ENCODE peak calls at places on chromosome 7, in five cellular contexts. One of them, this sample, is unnamed.
A peak's percentile ranks its signal among the peaks of the same experiment; 100 is the strongest.

GRCh38 chr7:149310113-149310836 is 48.3 kb downstream of the ZNF783 start:
- DNase-seq in SK-N-SH: peak; percentile 69
- DNase-seq in H1: no peak
- DNase-seq in HCT116: peak; percentile 91
- DNase-seq in K562: peak; percentile 75
- DNase-seq in this sample: no peak

GRCh38 chr7:114859477-114859876 is 62.4 kb upstream of the MDFIC start:
- DNase-seq in SK-N-SH: no peak
- DNase-seq in H1: no peak
- DNase-seq in HCT116: no peak
- DNase-seq in K562: no peak
- DNase-seq in this sample: no peak

GRCh38 chr7:50533849-50534248 is 31.4 kb downstream of the DDC start:
- DNase-seq in SK-N-SH: no peak
- DNase-seq in H1: no peak
- DNase-seq in HCT116: no peak
- DNase-seq in K562: no peak
- DNase-seq in this sample: no peak

GRCh38 chr7:74094224-74095095 is 10.9 kb downstream of the LIMK1 start:
- DNase-seq in SK-N-SH: peak; percentile 90
- DNase-seq in H1: peak; percentile 79
- DNase-seq in HCT116: peak; percentile 51
- DNase-seq in K562: peak; percentile 58
- DNase-seq in this sample: peak; percentile 85

GRCh38 chr7:4951903-4952636 is 6.9 kb downstream of the MMD2 start:
- DNase-seq in SK-N-SH: no peak
- DNase-seq in H1: no peak
- DNase-seq in HCT116: no peak
- DNase-seq in K562: peak; percentile 51
- DNase-seq in this sample: no peak

GRCh38 chr7:127252736-127253288 is at the start of gene GRM8:
- DNase-seq in SK-N-SH: peak; percentile 89
- DNase-seq in H1: peak; percentile 47
- DNase-seq in HCT116: no peak
- DNase-seq in K562: peak; percentile 66
- DNase-seq in this sample: peak; percentile 76

GRCh38 chr7:47576909-47577255 is 5.0 kb downstream of the TNS3 start:
- DNase-seq in SK-N-SH: no peak
- DNase-seq in H1: no peak
- DNase-seq in HCT116: no peak
- DNase-seq in K562: no peak
- DNase-seq in this sample: no peak

GRCh38 chr7:158702196-158702595 is 2.4 kb downstream of the NCAPG2 start:
- DNase-seq in SK-N-SH: no peak
- DNase-seq in H1: peak; percentile 47
- DNase-seq in HCT116: no peak
- DNase-seq in K562: no peak
- DNase-seq in this sample: peak; percentile 78

GRCh38 chr7:156473476-156474240 is 166.9 kb upstream of the RNF32 start:
- DNase-seq in SK-N-SH: peak; percentile 76
- DNase-seq in H1: no peak
- DNase-seq in HCT116: peak; percentile 27
- DNase-seq in K562: peak; percentile 67
- DNase-seq in this sample: peak; percentile 20

GRCh38 chr7:150992833-150993302 is 2.1 kb downstream of the NOS3 start:
- DNase-seq in SK-N-SH: peak; percentile 89
- DNase-seq in H1: no peak
- DNase-seq in HCT116: no peak
- DNase-seq in K562: peak; percentile 90
- DNase-seq in this sample: no peak

GRCh38 chr7:134547738-134548054 is 1.2 kb upstream of the AKR1B15 start:
- DNase-seq in SK-N-SH: no peak
- DNase-seq in H1: peak; percentile 49
- DNase-seq in HCT116: no peak
- DNase-seq in K562: peak; percentile 84
- DNase-seq in this sample: no peak

GRCh38 chr7:135662373-135663114 is at the start of gene STMP1:
- DNase-seq in SK-N-SH: peak; percentile 100
- DNase-seq in H1: peak; percentile 92
- DNase-seq in HCT116: peak; percentile 85
- DNase-seq in K562: peak; percentile 98
- DNase-seq in this sample: peak; percentile 97

GRCh38 chr7:66069732-66070131 is 5.9 kb upstream of the ASL start:
- DNase-seq in SK-N-SH: no peak
- DNase-seq in H1: no peak
- DNase-seq in HCT116: no peak
- DNase-seq in K562: no peak
- DNase-seq in this sample: no peak

GRCh38 chr7:107998150-107998549 is 4.8 kb downstream of the LAMB1 start:
- DNase-seq in SK-N-SH: no peak
- DNase-seq in H1: no peak
- DNase-seq in HCT116: no peak
- DNase-seq in K562: peak; percentile 42
- DNase-seq in this sample: no peak

GRCh38 chr7:34357946-34358345 is 300.1 kb upstream of the NPSR1 start:
- DNase-seq in SK-N-SH: no peak
- DNase-seq in H1: no peak
- DNase-seq in HCT116: no peak
- DNase-seq in K562: no peak
- DNase-seq in this sample: no peak

GRCh38 chr7:34357068-34357467 is 300.9 kb upstream of the NPSR1 start:
- DNase-seq in SK-N-SH: no peak
- DNase-seq in H1: no peak
- DNase-seq in HCT116: no peak
- DNase-seq in K562: no peak
- DNase-seq in this sample: peak; percentile 59

GRCh38 chr7:34361663-34362250 is 296.3 kb upstream of the NPSR1 start:
- DNase-seq in SK-N-SH: no peak
- DNase-seq in H1: no peak
- DNase-seq in HCT116: no peak
- DNase-seq in K562: no peak
- DNase-seq in this sample: no peak

GRCh38 chr7:34365011-34365410 is 293.0 kb upstream of the NPSR1 start:
- DNase-seq in SK-N-SH: no peak
- DNase-seq in H1: no peak
- DNase-seq in HCT116: no peak
- DNase-seq in K562: no peak
- DNase-seq in this sample: no peak

GRCh38 chr7:34362621-34363020 is 295.4 kb upstream of the NPSR1 start:
- DNase-seq in SK-N-SH: no peak
- DNase-seq in H1: no peak
- DNase-seq in HCT116: no peak
- DNase-seq in K562: no peak
- DNase-seq in this sample: no peak
- TF ChIP-seq YY1 in SK-N-SH: no peak
- TF ChIP-seq YY1 in H1: no peak
- TF ChIP-seq YY1 in HCT116: no peak
- TF ChIP-seq YY1 in K562: no peak
- TF ChIP-seq YY1 in this sample: no peak

GRCh38 chr7:2193120-2193519 is 39.6 kb downstream of the MAD1L1 start:
- DNase-seq in SK-N-SH: peak; percentile 35
- DNase-seq in H1: no peak
- DNase-seq in HCT116: no peak
- DNase-seq in K562: no peak
- DNase-seq in this sample: no peak
- H3K4me3 ChIP-seq in SK-N-SH: no peak overlapping the region
- H3K4me3 ChIP-seq in H1: no peak overlapping the region
- H3K4me3 ChIP-seq in HCT116: no peak overlapping the region
- H3K4me3 ChIP-seq in K562: no peak overlapping the region
- H3K4me3 ChIP-seq in this sample: no peak overlapping the region

GRCh38 chr7:97460433-97460832 is 271.5 kb upstream of the TAC1 start:
- DNase-seq in SK-N-SH: no peak
- DNase-seq in H1: no peak
- DNase-seq in HCT116: no peak
- DNase-seq in K562: no peak
- DNase-seq in this sample: no peak
- H3K9ac ChIP-seq in SK-N-SH: no peak overlapping the region
- H3K9ac ChIP-seq in H1: no peak overlapping the region
- H3K9ac ChIP-seq in HCT116: no peak overlapping the region
- H3K9ac ChIP-seq in K562: no peak overlapping the region
- H3K9ac ChIP-seq in this sample: no peak overlapping the region

GRCh38 chr7:32239764-32240163 is 169.6 kb upstream of the PDE1C start:
- DNase-seq in SK-N-SH: no peak
- DNase-seq in H1: no peak
- DNase-seq in HCT116: no peak
- DNase-seq in K562: no peak
- DNase-seq in this sample: no peak
- TF ChIP-seq YY1 in SK-N-SH: no peak
- TF ChIP-seq YY1 in H1: no peak
- TF ChIP-seq YY1 in HCT116: no peak
- TF ChIP-seq YY1 in K562: no peak
- TF ChIP-seq YY1 in this sample: no peak

DNA sequence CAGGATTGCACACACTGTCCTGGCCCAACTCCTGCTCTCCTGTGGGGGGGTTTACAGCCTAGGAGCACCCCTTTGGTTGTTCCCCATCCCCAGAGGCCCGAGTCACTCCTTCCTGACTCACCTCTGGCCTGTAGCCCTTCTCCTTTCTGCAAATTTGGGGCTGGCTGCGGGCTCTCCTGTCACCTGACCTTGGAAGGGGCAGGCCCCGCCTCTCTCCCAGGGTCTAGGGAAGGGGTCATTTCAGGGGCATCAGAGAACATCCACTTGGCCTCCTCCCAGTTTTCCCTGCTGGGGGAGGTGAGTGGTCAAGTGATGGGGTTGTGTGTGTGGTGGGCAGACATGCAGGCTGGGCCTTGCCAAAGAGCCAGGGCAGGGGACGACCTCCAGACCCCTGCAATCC is 1.8 kb downstream of the NYAP1 start:
- DNase-seq in SK-N-SH: peak; percentile 33
- DNase-seq in H1: no peak
- DNase-seq in HCT116: no peak
- DNase-seq in K562: peak; percentile 9
- DNase-seq in this sample: no peak
- H3K4me3 ChIP-seq in SK-N-SH: no peak overlapping the region
- H3K4me3 ChIP-seq in H1: no peak overlapping the region
- H3K4me3 ChIP-seq in HCT116: no peak overlapping the region
- H3K4me3 ChIP-seq in K562: no peak overlapping the region
- H3K4me3 ChIP-seq in this sample: no peak overlapping the region

DNA sequence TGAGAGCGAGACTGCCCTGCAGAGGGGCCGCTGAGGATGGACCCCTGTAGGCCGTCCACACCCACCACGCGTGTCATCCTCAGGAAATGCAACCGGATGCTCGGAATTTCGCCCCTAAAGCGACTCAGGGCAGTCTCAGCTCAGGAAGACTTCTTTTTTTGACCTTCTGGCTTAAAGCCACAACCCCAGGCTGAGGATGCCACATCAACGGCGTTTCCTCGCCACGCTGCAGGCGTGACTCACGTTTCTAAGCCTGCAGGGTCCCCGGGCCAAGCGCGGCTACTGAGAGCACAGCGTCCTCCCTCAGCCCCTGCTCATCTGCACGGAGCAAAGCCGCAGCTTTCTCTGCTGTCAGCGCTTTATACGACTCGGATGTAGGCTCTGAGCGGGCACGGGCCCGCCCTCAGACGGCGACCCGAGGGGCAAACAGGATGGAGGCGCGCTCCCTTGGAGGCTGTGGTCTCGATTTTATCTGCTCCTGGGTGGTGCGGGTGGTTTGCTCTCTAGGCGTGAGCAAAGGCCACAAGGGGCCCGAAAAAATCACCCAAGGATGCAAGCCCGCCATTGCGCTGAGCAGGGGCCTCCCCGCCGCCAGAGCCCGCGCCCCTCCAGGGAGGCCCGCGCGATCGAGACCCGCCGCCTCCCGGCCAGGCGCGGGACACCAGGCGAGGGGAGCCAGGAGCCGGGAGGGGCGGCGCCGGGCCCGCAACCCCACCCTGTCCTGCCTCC is 726 bp upstream of the INSIG1 start:
- DNase-seq in SK-N-SH: no peak
- DNase-seq in H1: no peak
- DNase-seq in HCT116: no peak
- DNase-seq in K562: peak; percentile 77
- DNase-seq in this sample: peak; percentile 35
- H3K9ac ChIP-seq in SK-N-SH: peak overlapping the region; percentile 77
- H3K9ac ChIP-seq in H1: peak overlapping the region; percentile 67
- H3K9ac ChIP-seq in HCT116: peak overlapping the region; percentile 82
- H3K9ac ChIP-seq in K562: peak overlapping the region; percentile 93
- H3K9ac ChIP-seq in this sample: peak overlapping the region; percentile 88

DNA sequence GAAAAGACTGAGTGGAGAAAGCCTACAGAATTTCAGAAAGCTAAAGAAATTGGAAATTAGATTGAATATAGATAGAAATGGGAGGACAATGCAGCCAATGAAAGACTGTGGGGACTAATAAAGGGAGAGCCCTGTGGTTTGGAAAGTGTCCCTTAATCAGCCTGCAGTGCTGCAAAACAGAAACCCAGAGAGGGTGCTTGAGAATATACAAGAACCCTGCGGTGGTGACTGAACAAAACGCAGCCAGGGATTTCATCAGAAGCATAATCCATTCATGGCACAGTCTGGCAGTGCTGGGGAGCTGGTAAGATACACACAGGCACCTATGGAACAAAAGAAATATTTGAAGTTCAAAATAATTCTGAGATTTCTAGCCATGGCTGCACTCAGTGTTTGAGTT is 19.1 kb downstream of the CEP41 start:
- DNase-seq in SK-N-SH: no peak
- DNase-seq in H1: no peak
- DNase-seq in HCT116: no peak
- DNase-seq in K562: no peak
- DNase-seq in this sample: no peak
- TF ChIP-seq YY1 in SK-N-SH: no peak
- TF ChIP-seq YY1 in H1: no peak
- TF ChIP-seq YY1 in HCT116: no peak
- TF ChIP-seq YY1 in K562: no peak
- TF ChIP-seq YY1 in this sample: no peak

DNA sequence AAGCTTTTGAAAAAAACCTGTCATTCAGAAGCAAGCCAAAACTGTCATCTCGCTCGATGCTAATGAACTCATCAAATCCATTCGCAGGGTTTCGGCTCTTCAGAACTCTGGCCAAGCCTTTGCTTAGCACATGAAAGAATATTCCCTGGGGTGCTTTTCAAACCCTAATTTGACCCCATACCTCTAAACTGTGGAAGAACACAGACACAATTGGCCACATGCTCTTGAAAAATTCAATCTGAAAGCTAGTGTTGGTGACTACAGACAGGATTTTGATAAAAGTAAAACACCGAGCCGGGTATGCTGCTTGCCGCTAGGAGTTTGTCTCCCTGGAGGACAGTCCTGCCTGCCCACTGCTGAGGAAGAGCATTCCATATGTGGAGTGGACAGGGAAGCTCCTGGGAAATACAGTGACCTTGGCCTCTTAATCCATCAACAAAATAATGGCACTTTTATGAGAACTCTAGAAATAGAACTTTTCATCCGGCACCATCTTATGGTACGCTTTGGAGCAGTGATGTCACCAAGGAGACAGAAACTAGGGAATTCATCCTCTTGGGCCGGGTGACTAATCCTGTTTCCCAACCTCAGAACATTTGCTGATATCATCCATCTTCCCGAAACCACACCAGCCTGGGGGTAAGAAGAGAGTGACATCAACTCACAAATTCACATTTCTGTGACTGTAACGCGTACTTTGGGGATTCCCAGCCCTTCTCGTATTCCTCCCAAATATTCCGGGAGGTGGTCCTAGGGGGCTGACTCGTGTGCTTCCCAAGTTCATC is 34.2 kb downstream of the MTURN start:
- DNase-seq in SK-N-SH: no peak
- DNase-seq in H1: peak; percentile 44
- DNase-seq in HCT116: no peak
- DNase-seq in K562: no peak
- DNase-seq in this sample: peak; percentile 97
- H3K4me3 ChIP-seq in SK-N-SH: no peak overlapping the region
- H3K4me3 ChIP-seq in H1: no peak overlapping the region
- H3K4me3 ChIP-seq in HCT116: no peak overlapping the region
- H3K4me3 ChIP-seq in K562: no peak overlapping the region
- H3K4me3 ChIP-seq in this sample: no peak overlapping the region

GRCh38 chr7:137935849-137936508 is 65.9 kb downstream of the CREB3L2 start:
- DNase-seq in SK-N-SH: no peak
- DNase-seq in H1: no peak
- DNase-seq in HCT116: no peak
- DNase-seq in K562: peak; percentile 61
- DNase-seq in this sample: no peak
- H3K9ac ChIP-seq in SK-N-SH: no peak overlapping the region
- H3K9ac ChIP-seq in H1: no peak overlapping the region
- H3K9ac ChIP-seq in HCT116: no peak overlapping the region
- H3K9ac ChIP-seq in K562: peak overlapping the region; percentile 33
- H3K9ac ChIP-seq in this sample: no peak overlapping the region